ENCODE peak calls at places on chromosome 18, in nine cellular contexts. G is Peyer's patch; A is stimulated activated CD4-positive, alpha-beta T cell treated with anti-CD3 and anti-CD28 coated beads, Interleukin-12 subunit alpha, Interleukin-12 subunit beta, amount 100 ng/mL, for 4 hours; C is activated T-cell treated with anti-CD3 and anti-CD28 coated beads, Interleukin-2, amount 50 U/mL, for 4 hours; S is A549; F is CD8-positive, alpha-beta memory T cell; J is activated CD8-positive, alpha-beta memory T cell treated with anti-CD3 and anti-CD28 coated beads, Interleukin-2, amount 50 U/mL, for 48 hours; L is cardiac muscle cell; Q is IMR-90. X is an unnamed sample.

GRCh38 chr18:54775686-54776085 is 52.6 kb upstream of the RAB27B start:
- DNase-seq in Q (peak; percentile 85), A (no peak), C (no peak), F (no peak), G (no peak), L (no peak), J (no peak), S (peak; percentile 62), X (no peak)

GRCh38 chr18:24263078-24263477 is 124.2 kb downstream of the CABYR start:
- DNase-seq in A (no peak), S (no peak), F (no peak), C (no peak), J (no peak), Q (no peak), L (no peak), G (no peak), X (no peak)

GRCh38 chr18:54280206-54280550 is 10.9 kb downstream of the POLI start:
- DNase-seq in Q (no peak), S (no peak), F (no peak), J (no peak), G (no peak), A (no peak), L (no peak), C (no peak), X (no peak)

GRCh38 chr18:77899972-77900754 is 650.5 kb downstream of the GALR1 start:
- DNase-seq in S (peak; percentile 21), L (peak; percentile 81), F (peak; percentile 28), G (no peak), J (peak; percentile 80), C (peak; percentile 28), A (peak; percentile 43), Q (no peak), X (peak; percentile 39)

GRCh38 chr18:51339866-51340265 is 142.4 kb upstream of the MEX3C start:
- DNase-seq in Q (no peak), A (no peak), C (no peak), S (no peak), F (no peak), J (no peak), L (no peak), G (no peak), X (no peak)

GRCh38 chr18:58674863-58675472 is 3.7 kb downstream of the MALT1 start:
- DNase-seq in Q (peak; percentile 52), F (no peak), A (no peak), J (no peak), L (no peak), S (no peak), G (no peak), C (no peak), X (no peak)

GRCh38 chr18:47283476-47283875 is 32.0 kb upstream of the SKOR2 start:
- DNase-seq in F (no peak), S (no peak), J (no peak), C (no peak), A (no peak), Q (peak; percentile 33), G (no peak), L (peak; percentile 40), X (no peak)

GRCh38 chr18:24735504-24736243 is 275.2 kb downstream of the HRH4 start:
- DNase-seq in A (no peak), C (no peak), Q (no peak), J (no peak), L (no peak), G (no peak), S (no peak), F (no peak), X (no peak)

GRCh38 chr18:31102020-31102684 is at the start of gene DSC2:
- DNase-seq in L (peak; percentile 81), C (no peak), S (no peak), Q (no peak), A (no peak), F (no peak), G (peak; percentile 85), J (no peak), X (peak; percentile 88)

GRCh38 chr18:59238385-59238784 is 18.4 kb downstream of the GRP start:
- DNase-seq in J (no peak), S (no peak), C (no peak), A (no peak), L (no peak), G (no peak), Q (no peak), F (no peak), X (no peak)

GRCh38 chr18:76487076-76487475 is 8.0 kb downstream of the ZNF516 start:
- DNase-seq in L (no peak), F (no peak), J (no peak), A (no peak), S (no peak), C (no peak), Q (peak; percentile 51), G (no peak), X (no peak)

X was measured in mucosa of descending colon.